ENCODE peak calls at places on chromosome 9, in eight cellular contexts. A, O, U, N, M, Z, F and L are unnamed samples.

GRCh38 chr9:91331849-91332248 is 29.9 kb downstream of the AUH start:
- DNase-seq in A (no peak), O (no peak), U (no peak), N (no peak), M (no peak), Z (no peak), F (no peak), L (no peak)

GRCh38 chr9:136934247-136934646 is 10.3 kb downstream of the FBXW5 start:
- DNase-seq in A (no peak), O (no peak), U (no peak), N (no peak), M (no peak), Z (no peak), F (no peak), L (no peak)

GRCh38 chr9:106682420-106682819 is 180.5 kb upstream of the ZNF462 start:
- DNase-seq in A (peak), O (no peak), U (no peak), N (no peak), M (no peak), Z (no peak), F (no peak), L (no peak)

GRCh38 chr9:83598487-83598886 is 24.5 kb upstream of the IDNK start:
- DNase-seq in A (no peak), O (no peak), U (peak), N (no peak), M (no peak), Z (no peak), F (no peak), L (peak)

GRCh38 chr9:98551511-98552286 is 157.0 kb downstream of the GABBR2 start:
- DNase-seq in A (peak), O (no peak), U (peak), N (no peak), M (no peak), Z (no peak), F (no peak), L (no peak)

GRCh38 chr9:110545705-110546104 is 33.8 kb downstream of the SVEP1 start:
- DNase-seq in A (no peak), O (no peak), U (peak), N (peak), M (no peak), Z (no peak), F (no peak), L (no peak)

GRCh38 chr9:23850242-23851023 is 24.4 kb upstream of the ELAVL2 start:
- DNase-seq in A (peak), O (no peak), U (no peak), N (peak), M (no peak), Z (no peak), F (no peak), L (no peak)

GRCh38 chr9:127058645-127059021 is 63.8 kb downstream of the ANGPTL2 start:
- DNase-seq in A (no peak), O (no peak), U (peak), N (no peak), M (no peak), Z (no peak), F (no peak), L (no peak)

GRCh38 chr9:131657456-131657855 is 82.4 kb downstream of the RAPGEF1 start:
- DNase-seq in A (no peak), O (no peak), U (no peak), N (no peak), M (no peak), Z (no peak), F (no peak), L (no peak)

GRCh38 chr9:130219661-130220081 is 45.9 kb upstream of the HMCN2 start:
- DNase-seq in A (no peak), O (no peak), U (no peak), N (no peak), M (no peak), Z (no peak), F (no peak), L (no peak)

GRCh38 chr9:89497181-89497963 is 541 bp downstream of the SEMA4D start:
- DNase-seq in A (peak), O (peak), U (no peak), N (no peak), M (no peak), Z (peak), F (no peak), L (no peak)

GRCh38 chr9:83474631-83475030 is 63.6 kb downstream of the FRMD3 start:
- DNase-seq in A (no peak), O (no peak), U (no peak), N (no peak), M (no peak), Z (no peak), F (no peak), L (no peak)

GRCh38 chr9:128540630-128541355 is 11.6 kb upstream of the SPTAN1 start:
- DNase-seq in A (no peak), O (no peak), U (no peak), N (no peak), M (no peak), Z (no peak), F (no peak), L (no peak)

GRCh38 chr9:113976915-113977314 is 100.8 kb downstream of the ZNF618 start:
- DNase-seq in A (no peak), O (no peak), U (no peak), N (no peak), M (no peak), Z (no peak), F (no peak), L (no peak)

GRCh38 chr9:33211695-33212393 is 28.1 kb upstream of the SPINK4 start:
- DNase-seq in A (peak), O (no peak), U (no peak), N (no peak), M (no peak), Z (no peak), F (no peak), L (no peak)

GRCh38 chr9:83208065-83208850 is 145.3 kb upstream of the RASEF start:
- DNase-seq in A (no peak), O (no peak), U (no peak), N (no peak), M (no peak), Z (no peak), F (no peak), L (no peak)

GRCh38 chr9:107751522-107752235 is 262.1 kb upstream of the KLF4 start:
- DNase-seq in A (peak), O (no peak), U (peak), N (no peak), M (peak), Z (no peak), F (no peak), L (peak)

GRCh38 chr9:72476617-72477375 is 44.6 kb upstream of the TMC1 start:
- DNase-seq in A (peak), O (peak), U (peak), N (no peak), M (no peak), Z (peak), F (no peak), L (no peak)

GRCh38 chr9:114285166-114285867 is 37.6 kb upstream of the ORM1 start:
- DNase-seq in A (peak), O (no peak), U (peak), N (no peak), M (peak), Z (no peak), F (no peak), L (no peak)

GRCh38 chr9:112861638-112862555 is 28.8 kb downstream of the SLC46A2 start:
- DNase-seq in A (no peak), O (no peak), U (peak), N (no peak), M (no peak), Z (no peak), F (no peak), L (no peak)

GRCh38 chr9:110801426-110801825 is 132.8 kb downstream of the MUSK start:
- DNase-seq in A (no peak), O (no peak), U (no peak), N (no peak), M (no peak), Z (no peak), F (no peak), L (no peak)

GRCh38 chr9:17219261-17219660 is 84.4 kb downstream of the CNTLN start:
- DNase-seq in A (no peak), O (no peak), U (peak), N (no peak), M (no peak), Z (no peak), F (no peak), L (no peak)

GRCh38 chr9:136059851-136060670 is 35.0 kb downstream of the NACC2 start:
- DNase-seq in A (no peak), O (no peak), U (peak), N (no peak), M (no peak), Z (no peak), F (no peak), L (no peak)

GRCh38 chr9:94869415-94869838 is 142.9 kb downstream of the AOPEP start:
- DNase-seq in A (no peak), O (peak), U (no peak), N (no peak), M (no peak), Z (peak), F (no peak), L (no peak)

GRCh38 chr9:123796618-123797484 is 133.1 kb downstream of the DENND1A start:
- DNase-seq in A (no peak), O (no peak), U (no peak), N (no peak), M (no peak), Z (no peak), F (no peak), L (no peak)

GRCh38 chr9:138021251-138022056 is 143.9 kb downstream of the CACNA1B start:
- DNase-seq in A (no peak), O (no peak), U (no peak), N (no peak), M (no peak), Z (no peak), F (no peak), L (no peak)

GRCh38 chr9:130711469-130711868 is 17.9 kb downstream of the EXOSC2 start:
- DNase-seq in A (no peak), O (no peak), U (no peak), N (no peak), M (no peak), Z (no peak), F (no peak), L (no peak)

GRCh38 chr9:76818271-76818670 is 54.0 kb downstream of the PCA3 start:
- DNase-seq in A (peak), O (no peak), U (peak), N (no peak), M (peak), Z (no peak), F (no peak), L (no peak)

GRCh38 chr9:124698265-124698664 is 72.8 kb downstream of the NR6A1 start:
- DNase-seq in A (no peak), O (no peak), U (peak), N (no peak), M (no peak), Z (no peak), F (no peak), L (no peak)

GRCh38 chr9:130118841-130119520 is 53.2 kb upstream of the NCS1 start:
- DNase-seq in A (peak), O (no peak), U (peak), N (peak), M (no peak), Z (no peak), F (no peak), L (no peak)

GRCh38 chr9:13274901-13275641 is 4.4 kb downstream of the MPDZ start:
- DNase-seq in A (peak), O (no peak), U (peak), N (no peak), M (no peak), Z (no peak), F (no peak), L (no peak)

GRCh38 chr9:136613824-136614371 is 48.8 kb upstream of the EGFL7 start:
- DNase-seq in A (no peak), O (no peak), U (no peak), N (no peak), M (no peak), Z (no peak), F (no peak), L (no peak)

GRCh38 chr9:92140074-92140753 is 25.0 kb upstream of the SPTLC1 start:
- DNase-seq in A (peak), O (peak), U (peak), N (peak), M (no peak), Z (peak), F (peak), L (peak)

GRCh38 chr9:101995231-101995630 is 256.8 kb upstream of the GRIN3A start:
- DNase-seq in A (no peak), O (no peak), U (peak), N (no peak), M (no peak), Z (no peak), F (no peak), L (no peak)

GRCh38 chr9:7777776-7778175 is 21.8 kb downstream of the DMAC1 start:
- DNase-seq in A (no peak), O (no peak), U (peak), N (peak), M (no peak), Z (no peak), F (no peak), L (no peak)

GRCh38 chr9:130770679-130771442 is 64.2 kb upstream of the ABL1 start:
- DNase-seq in A (no peak), O (no peak), U (peak), N (peak), M (peak), Z (no peak), F (no peak), L (peak)

GRCh38 chr9:135692410-135692809 is 6.9 kb downstream of the SOHLH1 start:
- DNase-seq in A (peak), O (no peak), U (peak), N (no peak), M (no peak), Z (no peak), F (no peak), L (no peak)